ENCODE peak calls at places on chromosomes 13 and 19, in eight cellular contexts. One of them, this sample, is unnamed.

GRCh38 chr13:29674532-29674931 is 79.0 kb upstream of the SLC7A1 start:
- DNase-seq in nephron progenitor cell: no peak
- DNase-seq in WTC11: no peak
- DNase-seq in esophagus squamous epithelium: no peak
- DNase-seq in RWPE1: peak
- DNase-seq in GM23338: no peak
- DNase-seq in body of pancreas: no peak
- DNase-seq in IMR-90: peak
- DNase-seq in this sample: no peak

GRCh38 chr19:29858621-29859020 is 46.8 kb downstream of the CCNE1 start:
- DNase-seq in IMR-90: no peak
- DNase-seq in RWPE1: no peak
- DNase-seq in GM23338: peak
- DNase-seq in WTC11: no peak
- DNase-seq in body of pancreas: no peak
- DNase-seq in esophagus squamous epithelium: no peak
- DNase-seq in nephron progenitor cell: no peak
- DNase-seq in this sample: no peak

GRCh38 chr19:27652281-27652680 is 1560.7 kb downstream of the UQCRFS1 start:
- DNase-seq in RWPE1: no peak
- DNase-seq in GM23338: no peak
- DNase-seq in nephron progenitor cell: no peak
- DNase-seq in WTC11: no peak
- DNase-seq in esophagus squamous epithelium: no peak
- DNase-seq in IMR-90: no peak
- DNase-seq in body of pancreas: no peak
- DNase-seq in this sample: no peak

GRCh38 chr19:33375156-33375744 is 1.7 kb downstream of the CEBPG start:
- DNase-seq in RWPE1: no peak
- DNase-seq in IMR-90: no peak
- DNase-seq in esophagus squamous epithelium: no peak
- DNase-seq in body of pancreas: no peak
- DNase-seq in nephron progenitor cell: no peak
- DNase-seq in WTC11: no peak
- DNase-seq in GM23338: no peak
- DNase-seq in this sample: no peak

GRCh38 chr13:39284801-39285388 is 246.6 kb downstream of the NHLRC3 start:
- DNase-seq in esophagus squamous epithelium: no peak
- DNase-seq in nephron progenitor cell: no peak
- DNase-seq in GM23338: peak
- DNase-seq in RWPE1: no peak
- DNase-seq in IMR-90: peak
- DNase-seq in WTC11: no peak
- DNase-seq in body of pancreas: no peak
- DNase-seq in this sample: no peak

GRCh38 chr19:33724021-33724722 is 72.5 kb upstream of the KCTD15 start:
- DNase-seq in RWPE1: no peak
- DNase-seq in esophagus squamous epithelium: no peak
- DNase-seq in WTC11: no peak
- DNase-seq in nephron progenitor cell: no peak
- DNase-seq in GM23338: no peak
- DNase-seq in IMR-90: no peak
- DNase-seq in body of pancreas: no peak
- DNase-seq in this sample: no peak

GRCh38 chr13:41284512-41285288 is 21.3 kb upstream of the MTRF1 start:
- DNase-seq in RWPE1: peak
- DNase-seq in IMR-90: peak
- DNase-seq in nephron progenitor cell: no peak
- DNase-seq in esophagus squamous epithelium: no peak
- DNase-seq in body of pancreas: no peak
- DNase-seq in WTC11: no peak
- DNase-seq in GM23338: no peak
- DNase-seq in this sample: peak

GRCh38 chr19:14434543-14435319 is 1.6 kb downstream of the PKN1 start:
- DNase-seq in nephron progenitor cell: peak
- DNase-seq in body of pancreas: peak
- DNase-seq in IMR-90: peak
- DNase-seq in GM23338: no peak
- DNase-seq in WTC11: no peak
- DNase-seq in esophagus squamous epithelium: no peak
- DNase-seq in RWPE1: peak
- DNase-seq in this sample: peak

GRCh38 chr19:18848860-18849661 is 17.3 kb downstream of the UPF1 start:
- DNase-seq in RWPE1: peak
- DNase-seq in body of pancreas: no peak
- DNase-seq in GM23338: no peak
- DNase-seq in esophagus squamous epithelium: no peak
- DNase-seq in WTC11: no peak
- DNase-seq in nephron progenitor cell: no peak
- DNase-seq in IMR-90: peak
- DNase-seq in this sample: no peak

GRCh38 chr19:38727868-38728660 is 16.2 kb downstream of the CAPN12 start:
- DNase-seq in WTC11: no peak
- DNase-seq in GM23338: no peak
- DNase-seq in esophagus squamous epithelium: no peak
- DNase-seq in RWPE1: no peak
- DNase-seq in IMR-90: no peak
- DNase-seq in body of pancreas: peak
- DNase-seq in nephron progenitor cell: no peak
- DNase-seq in this sample: no peak

GRCh38 chr13:23428183-23428528 is 5.3 kb downstream of the SACS start:
- DNase-seq in WTC11: no peak
- DNase-seq in esophagus squamous epithelium: no peak
- DNase-seq in RWPE1: no peak
- DNase-seq in body of pancreas: no peak
- DNase-seq in IMR-90: peak
- DNase-seq in GM23338: no peak
- DNase-seq in nephron progenitor cell: no peak
- DNase-seq in this sample: no peak

GRCh38 chr19:46847528-46847927 is 3.1 kb downstream of the AP2S1 start:
- DNase-seq in esophagus squamous epithelium: no peak
- DNase-seq in WTC11: no peak
- DNase-seq in IMR-90: no peak
- DNase-seq in body of pancreas: no peak
- DNase-seq in RWPE1: no peak
- DNase-seq in nephron progenitor cell: no peak
- DNase-seq in GM23338: no peak
- DNase-seq in this sample: no peak

GRCh38 chr19:55149078-55150003 is at the start of gene TNNT1:
- DNase-seq in WTC11: peak
- DNase-seq in GM23338: peak
- DNase-seq in IMR-90: no peak
- DNase-seq in nephron progenitor cell: peak
- DNase-seq in esophagus squamous epithelium: no peak
- DNase-seq in body of pancreas: no peak
- DNase-seq in RWPE1: no peak
- DNase-seq in this sample: peak

GRCh38 chr13:112435973-112436372 is 59.8 kb downstream of the SPACA7 start:
- DNase-seq in GM23338: no peak
- DNase-seq in WTC11: no peak
- DNase-seq in nephron progenitor cell: no peak
- DNase-seq in IMR-90: no peak
- DNase-seq in esophagus squamous epithelium: no peak
- DNase-seq in body of pancreas: no peak
- DNase-seq in RWPE1: no peak
- DNase-seq in this sample: no peak

GRCh38 chr13:112431734-112432133 is 55.6 kb downstream of the SPACA7 start:
- DNase-seq in esophagus squamous epithelium: no peak
- DNase-seq in GM23338: no peak
- DNase-seq in nephron progenitor cell: no peak
- DNase-seq in body of pancreas: no peak
- DNase-seq in IMR-90: no peak
- DNase-seq in RWPE1: no peak
- DNase-seq in WTC11: no peak
- DNase-seq in this sample: no peak

GRCh38 chr13:112438094-112438493 is 61.9 kb downstream of the SPACA7 start:
- DNase-seq in GM23338: no peak
- DNase-seq in nephron progenitor cell: no peak
- DNase-seq in body of pancreas: no peak
- DNase-seq in IMR-90: no peak
- DNase-seq in RWPE1: no peak
- DNase-seq in esophagus squamous epithelium: no peak
- DNase-seq in WTC11: no peak
- DNase-seq in this sample: no peak

GRCh38 chr13:112434937-112435523 is 58.9 kb downstream of the SPACA7 start:
- DNase-seq in RWPE1: no peak
- DNase-seq in IMR-90: no peak
- DNase-seq in esophagus squamous epithelium: no peak
- DNase-seq in WTC11: no peak
- DNase-seq in body of pancreas: no peak
- DNase-seq in nephron progenitor cell: no peak
- DNase-seq in GM23338: no peak
- DNase-seq in this sample: no peak

DNA sequence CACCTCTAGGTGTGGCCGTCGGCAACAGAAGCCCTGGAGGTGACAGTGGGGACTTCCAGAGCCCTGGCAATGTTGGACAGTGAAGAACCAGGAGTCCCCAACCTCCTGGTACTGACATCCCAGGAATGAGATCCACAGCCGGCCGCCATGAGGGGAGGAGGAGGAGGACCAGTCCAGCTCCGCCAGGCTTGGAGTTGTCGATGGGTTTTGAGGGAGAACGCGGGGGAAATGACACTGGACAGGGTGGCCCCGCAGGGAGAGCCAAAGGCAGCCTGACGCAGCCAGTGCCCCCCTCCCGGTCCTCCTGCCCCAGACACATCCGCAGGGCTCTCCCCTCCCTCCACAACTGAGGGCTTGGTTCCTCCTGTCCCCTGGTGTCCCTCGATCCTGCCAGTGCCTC is 57.9 kb downstream of the SPACA7 start:
- DNase-seq in body of pancreas: no peak
- DNase-seq in IMR-90: no peak
- DNase-seq in GM23338: no peak
- DNase-seq in WTC11: no peak
- DNase-seq in RWPE1: no peak
- DNase-seq in nephron progenitor cell: no peak
- DNase-seq in esophagus squamous epithelium: no peak
- DNase-seq in this sample: no peak
- TF ChIP-seq CTCF in body of pancreas: no peak
- TF ChIP-seq CTCF in IMR-90: no peak
- TF ChIP-seq CTCF in GM23338: no peak
- TF ChIP-seq CTCF in WTC11: no peak
- TF ChIP-seq CTCF in RWPE1: no peak
- TF ChIP-seq CTCF in nephron progenitor cell: no peak
- TF ChIP-seq CTCF in esophagus squamous epithelium: no peak
- TF ChIP-seq CTCF in this sample: no peak

GRCh38 chr19:48321622-48322591 is 3.4 kb upstream of the EMP3 start:
- DNase-seq in nephron progenitor cell: peak
- DNase-seq in esophagus squamous epithelium: peak
- DNase-seq in WTC11: peak
- DNase-seq in RWPE1: peak
- DNase-seq in IMR-90: peak
- DNase-seq in GM23338: peak
- DNase-seq in body of pancreas: peak
- DNase-seq in this sample: peak
- TF ChIP-seq CTCF in nephron progenitor cell: no peak
- TF ChIP-seq CTCF in esophagus squamous epithelium: no peak
- TF ChIP-seq CTCF in WTC11: no peak
- TF ChIP-seq CTCF in RWPE1: no peak
- TF ChIP-seq CTCF in IMR-90: peak
- TF ChIP-seq CTCF in GM23338: peak
- TF ChIP-seq CTCF in body of pancreas: peak
- TF ChIP-seq CTCF in this sample: no peak

DNA sequence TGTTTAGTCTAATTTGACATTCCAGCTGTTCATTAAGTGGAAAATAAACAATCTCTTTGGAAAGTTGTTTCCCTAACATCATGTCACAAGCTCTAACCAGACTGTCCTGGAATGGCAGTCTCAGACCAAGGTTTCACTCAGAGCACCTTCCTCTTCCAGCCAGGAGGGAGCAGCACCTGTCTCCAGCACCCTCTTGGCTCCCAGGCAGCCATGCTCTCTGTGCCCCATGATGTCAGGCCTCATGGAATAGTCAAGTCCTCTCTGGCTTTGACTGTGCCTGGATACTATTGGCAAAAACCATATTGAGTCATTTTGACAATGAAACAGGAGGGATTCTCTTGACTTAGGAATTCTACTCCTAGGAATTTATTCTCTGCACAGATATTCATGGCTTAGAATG is 171.4 kb downstream of the OXGR1 start:
- DNase-seq in WTC11: peak
- DNase-seq in body of pancreas: peak
- DNase-seq in esophagus squamous epithelium: no peak
- DNase-seq in IMR-90: no peak
- DNase-seq in GM23338: peak
- DNase-seq in RWPE1: no peak
- DNase-seq in nephron progenitor cell: peak
- DNase-seq in this sample: peak
- TF ChIP-seq CTCF in WTC11: peak
- TF ChIP-seq CTCF in body of pancreas: peak
- TF ChIP-seq CTCF in esophagus squamous epithelium: peak
- TF ChIP-seq CTCF in IMR-90: no peak
- TF ChIP-seq CTCF in GM23338: peak
- TF ChIP-seq CTCF in RWPE1: no peak
- TF ChIP-seq CTCF in nephron progenitor cell: peak
- TF ChIP-seq CTCF in this sample: no peak

GRCh38 chr19:10565567-10566407 is at the start of gene KRI1:
- DNase-seq in WTC11: peak
- DNase-seq in GM23338: peak
- DNase-seq in nephron progenitor cell: peak
- DNase-seq in IMR-90: peak
- DNase-seq in esophagus squamous epithelium: peak
- DNase-seq in body of pancreas: peak
- DNase-seq in RWPE1: peak
- DNase-seq in this sample: peak

GRCh38 chr19:10566408-10566657 is 523 bp upstream of the KRI1 start:
- DNase-seq in body of pancreas: no peak
- DNase-seq in WTC11: no peak
- DNase-seq in IMR-90: no peak
- DNase-seq in esophagus squamous epithelium: no peak
- DNase-seq in GM23338: no peak
- DNase-seq in RWPE1: no peak
- DNase-seq in nephron progenitor cell: no peak
- DNase-seq in this sample: no peak

GRCh38 chr19:10566658-10567410 is 1.0 kb upstream of the KRI1 start:
- DNase-seq in RWPE1: no peak
- DNase-seq in GM23338: no peak
- DNase-seq in body of pancreas: peak
- DNase-seq in WTC11: no peak
- DNase-seq in IMR-90: no peak
- DNase-seq in esophagus squamous epithelium: no peak
- DNase-seq in nephron progenitor cell: no peak
- DNase-seq in this sample: no peak

GRCh38 chr19:10562609-10563008 is 3.2 kb downstream of the KRI1 start:
- DNase-seq in WTC11: no peak
- DNase-seq in body of pancreas: no peak
- DNase-seq in GM23338: no peak
- DNase-seq in RWPE1: no peak
- DNase-seq in nephron progenitor cell: no peak
- DNase-seq in IMR-90: no peak
- DNase-seq in esophagus squamous epithelium: no peak
- DNase-seq in this sample: no peak

DNA sequence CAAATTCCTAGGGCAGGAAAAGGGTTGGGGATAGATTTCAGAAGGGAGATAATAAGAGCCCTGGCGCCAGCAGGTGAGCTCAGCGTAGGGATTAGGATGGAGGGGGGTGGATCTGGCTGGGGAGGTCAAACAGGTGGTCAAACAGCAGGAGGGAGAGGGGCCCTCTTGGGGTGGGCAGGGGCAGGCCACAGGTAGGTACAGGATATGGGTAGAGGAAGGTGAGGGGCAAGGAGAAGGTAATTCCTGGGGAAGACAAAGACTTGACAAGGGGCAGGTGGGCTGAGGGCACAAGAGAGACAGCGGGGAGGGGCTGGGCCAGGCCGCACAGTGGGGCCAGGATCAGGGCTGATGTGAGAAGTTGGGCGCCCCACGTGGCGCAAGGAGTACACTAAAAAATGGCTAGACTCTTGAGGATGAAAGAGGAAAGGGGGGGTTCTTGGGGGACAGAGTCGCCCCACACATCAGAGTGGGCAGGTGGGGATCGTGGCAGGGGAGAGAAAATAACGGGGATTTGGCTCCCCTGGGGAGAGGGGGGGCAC is 713 bp downstream of the KRI1 start:
- DNase-seq in body of pancreas: peak
- DNase-seq in nephron progenitor cell: peak
- DNase-seq in IMR-90: peak
- DNase-seq in esophagus squamous epithelium: no peak
- DNase-seq in RWPE1: peak
- DNase-seq in WTC11: peak
- DNase-seq in GM23338: peak
- DNase-seq in this sample: peak
- TF ChIP-seq CTCF in body of pancreas: peak
- TF ChIP-seq CTCF in nephron progenitor cell: no peak
- TF ChIP-seq CTCF in IMR-90: peak
- TF ChIP-seq CTCF in esophagus squamous epithelium: no peak
- TF ChIP-seq CTCF in RWPE1: peak
- TF ChIP-seq CTCF in WTC11: no peak
- TF ChIP-seq CTCF in GM23338: peak
- TF ChIP-seq CTCF in this sample: no peak